ENCODE peak calls at places on chromosomes 4 and X, in ten cellular contexts. One of them, this sample, is unnamed.

GRCh38 chrX:151151668-151152267 is 24.6 kb upstream of the GPR50 start:
- DNase-seq in fibroblast of lung: peak
- DNase-seq in T-cell: no peak
- DNase-seq in ureter: no peak
- DNase-seq in neural crest cell: no peak
- DNase-seq in stimulated activated CD4-positive, alpha-beta T cell treated with anti-CD3 and anti-CD28 coated beads, TNF-alpha, amount 100 ng/mL, for 48 hours: no peak
- DNase-seq in mammary epithelial cell: peak
- DNase-seq in pancreas: no peak
- DNase-seq in hypothalamus: no peak
- DNase-seq in thoracic aorta: no peak
- DNase-seq in this sample: peak

GRCh38 chr4:158775091-158775651 is 6.3 kb downstream of the FNIP2 start:
- DNase-seq in fibroblast of lung: peak
- DNase-seq in T-cell: no peak
- DNase-seq in ureter: no peak
- DNase-seq in neural crest cell: no peak
- DNase-seq in stimulated activated CD4-positive, alpha-beta T cell treated with anti-CD3 and anti-CD28 coated beads, TNF-alpha, amount 100 ng/mL, for 48 hours: no peak
- DNase-seq in mammary epithelial cell: peak
- DNase-seq in pancreas: no peak
- DNase-seq in hypothalamus: no peak
- DNase-seq in thoracic aorta: no peak
- DNase-seq in this sample: no peak

GRCh38 chr4:163467371-163467770 is 6.2 kb downstream of the TKTL2 start:
- DNase-seq in fibroblast of lung: no peak
- DNase-seq in T-cell: no peak
- DNase-seq in ureter: no peak
- DNase-seq in neural crest cell: no peak
- DNase-seq in stimulated activated CD4-positive, alpha-beta T cell treated with anti-CD3 and anti-CD28 coated beads, TNF-alpha, amount 100 ng/mL, for 48 hours: no peak
- DNase-seq in mammary epithelial cell: no peak
- DNase-seq in pancreas: no peak
- DNase-seq in hypothalamus: no peak
- DNase-seq in thoracic aorta: no peak
- DNase-seq in this sample: no peak

GRCh38 chr4:122894802-122895201 is 27.6 kb downstream of the NUDT6 start:
- DNase-seq in fibroblast of lung: no peak
- DNase-seq in T-cell: no peak
- DNase-seq in ureter: no peak
- DNase-seq in neural crest cell: no peak
- DNase-seq in stimulated activated CD4-positive, alpha-beta T cell treated with anti-CD3 and anti-CD28 coated beads, TNF-alpha, amount 100 ng/mL, for 48 hours: no peak
- DNase-seq in mammary epithelial cell: no peak
- DNase-seq in pancreas: no peak
- DNase-seq in hypothalamus: no peak
- DNase-seq in thoracic aorta: no peak
- DNase-seq in this sample: no peak

GRCh38 chr4:143381171-143382118 is 44.8 kb downstream of the GAB1 start:
- DNase-seq in fibroblast of lung: peak
- DNase-seq in T-cell: no peak
- DNase-seq in ureter: peak
- DNase-seq in neural crest cell: no peak
- DNase-seq in stimulated activated CD4-positive, alpha-beta T cell treated with anti-CD3 and anti-CD28 coated beads, TNF-alpha, amount 100 ng/mL, for 48 hours: no peak
- DNase-seq in mammary epithelial cell: peak
- DNase-seq in pancreas: no peak
- DNase-seq in hypothalamus: no peak
- DNase-seq in thoracic aorta: peak
- DNase-seq in this sample: no peak

GRCh38 chrX:94932278-94932965 is 1258.4 kb downstream of the FAM133A start:
- DNase-seq in fibroblast of lung: no peak
- DNase-seq in T-cell: no peak
- DNase-seq in ureter: no peak
- DNase-seq in neural crest cell: no peak
- DNase-seq in stimulated activated CD4-positive, alpha-beta T cell treated with anti-CD3 and anti-CD28 coated beads, TNF-alpha, amount 100 ng/mL, for 48 hours: no peak
- DNase-seq in mammary epithelial cell: no peak
- DNase-seq in pancreas: no peak
- DNase-seq in hypothalamus: no peak
- DNase-seq in thoracic aorta: no peak
- DNase-seq in this sample: no peak

GRCh38 chr4:149031399-149031798 is 589.2 kb upstream of the NR3C2 start:
- DNase-seq in fibroblast of lung: peak
- DNase-seq in T-cell: no peak
- DNase-seq in ureter: no peak
- DNase-seq in neural crest cell: no peak
- DNase-seq in stimulated activated CD4-positive, alpha-beta T cell treated with anti-CD3 and anti-CD28 coated beads, TNF-alpha, amount 100 ng/mL, for 48 hours: no peak
- DNase-seq in mammary epithelial cell: peak
- DNase-seq in pancreas: no peak
- DNase-seq in hypothalamus: no peak
- DNase-seq in thoracic aorta: no peak
- DNase-seq in this sample: no peak

GRCh38 chr4:19748911-19749473 is 502.7 kb upstream of the SLIT2 start:
- DNase-seq in fibroblast of lung: no peak
- DNase-seq in T-cell: no peak
- DNase-seq in ureter: no peak
- DNase-seq in neural crest cell: no peak
- DNase-seq in stimulated activated CD4-positive, alpha-beta T cell treated with anti-CD3 and anti-CD28 coated beads, TNF-alpha, amount 100 ng/mL, for 48 hours: no peak
- DNase-seq in mammary epithelial cell: no peak
- DNase-seq in pancreas: no peak
- DNase-seq in hypothalamus: no peak
- DNase-seq in thoracic aorta: no peak
- DNase-seq in this sample: no peak

GRCh38 chr4:2078584-2078983 is 19.5 kb downstream of the NAT8L start:
- DNase-seq in fibroblast of lung: no peak
- DNase-seq in T-cell: no peak
- DNase-seq in ureter: no peak
- DNase-seq in neural crest cell: no peak
- DNase-seq in stimulated activated CD4-positive, alpha-beta T cell treated with anti-CD3 and anti-CD28 coated beads, TNF-alpha, amount 100 ng/mL, for 48 hours: no peak
- DNase-seq in mammary epithelial cell: no peak
- DNase-seq in pancreas: no peak
- DNase-seq in hypothalamus: no peak
- DNase-seq in thoracic aorta: no peak
- DNase-seq in this sample: no peak

GRCh38 chrX:39689374-39690104 is 408.2 kb downstream of the BCOR start:
- DNase-seq in fibroblast of lung: no peak
- DNase-seq in T-cell: no peak
- DNase-seq in ureter: no peak
- DNase-seq in neural crest cell: peak
- DNase-seq in stimulated activated CD4-positive, alpha-beta T cell treated with anti-CD3 and anti-CD28 coated beads, TNF-alpha, amount 100 ng/mL, for 48 hours: no peak
- DNase-seq in mammary epithelial cell: no peak
- DNase-seq in pancreas: peak
- DNase-seq in hypothalamus: no peak
- DNase-seq in thoracic aorta: no peak
- DNase-seq in this sample: no peak

GRCh38 chr4:12265554-12265953 is 836.9 kb upstream of the HS3ST1 start:
- DNase-seq in fibroblast of lung: no peak
- DNase-seq in T-cell: no peak
- DNase-seq in ureter: no peak
- DNase-seq in neural crest cell: no peak
- DNase-seq in stimulated activated CD4-positive, alpha-beta T cell treated with anti-CD3 and anti-CD28 coated beads, TNF-alpha, amount 100 ng/mL, for 48 hours: no peak
- DNase-seq in mammary epithelial cell: no peak
- DNase-seq in pancreas: no peak
- DNase-seq in hypothalamus: no peak
- DNase-seq in thoracic aorta: no peak
- DNase-seq in this sample: no peak

GRCh38 chrX:97119474-97120109 is 235.9 kb downstream of the RPA4 start:
- DNase-seq in fibroblast of lung: no peak
- DNase-seq in T-cell: no peak
- DNase-seq in ureter: no peak
- DNase-seq in neural crest cell: no peak
- DNase-seq in stimulated activated CD4-positive, alpha-beta T cell treated with anti-CD3 and anti-CD28 coated beads, TNF-alpha, amount 100 ng/mL, for 48 hours: no peak
- DNase-seq in mammary epithelial cell: peak
- DNase-seq in pancreas: no peak
- DNase-seq in hypothalamus: no peak
- DNase-seq in thoracic aorta: no peak
- DNase-seq in this sample: no peak

GRCh38 chr4:105598787-105599186 is 46.4 kb downstream of the ARHGEF38 start:
- DNase-seq in fibroblast of lung: no peak
- DNase-seq in T-cell: no peak
- DNase-seq in ureter: no peak
- DNase-seq in neural crest cell: no peak
- DNase-seq in stimulated activated CD4-positive, alpha-beta T cell treated with anti-CD3 and anti-CD28 coated beads, TNF-alpha, amount 100 ng/mL, for 48 hours: no peak
- DNase-seq in mammary epithelial cell: peak
- DNase-seq in pancreas: no peak
- DNase-seq in hypothalamus: no peak
- DNase-seq in thoracic aorta: no peak
- DNase-seq in this sample: no peak

GRCh38 chrX:12567857-12568256 is 223.4 kb upstream of the PRPS2 start:
- DNase-seq in fibroblast of lung: peak
- DNase-seq in T-cell: no peak
- DNase-seq in ureter: no peak
- DNase-seq in neural crest cell: no peak
- DNase-seq in stimulated activated CD4-positive, alpha-beta T cell treated with anti-CD3 and anti-CD28 coated beads, TNF-alpha, amount 100 ng/mL, for 48 hours: no peak
- DNase-seq in mammary epithelial cell: no peak
- DNase-seq in pancreas: no peak
- DNase-seq in hypothalamus: no peak
- DNase-seq in thoracic aorta: no peak
- DNase-seq in this sample: no peak

GRCh38 chrX:8245411-8245810 is 74.3 kb upstream of the VCX2 start:
- DNase-seq in fibroblast of lung: no peak
- DNase-seq in T-cell: no peak
- DNase-seq in ureter: no peak
- DNase-seq in neural crest cell: no peak
- DNase-seq in stimulated activated CD4-positive, alpha-beta T cell treated with anti-CD3 and anti-CD28 coated beads, TNF-alpha, amount 100 ng/mL, for 48 hours: no peak
- DNase-seq in mammary epithelial cell: no peak
- DNase-seq in pancreas: no peak
- DNase-seq in hypothalamus: no peak
- DNase-seq in thoracic aorta: no peak
- DNase-seq in this sample: peak

GRCh38 chr4:38461342-38461741 is 202.7 kb upstream of the KLF3 start:
- DNase-seq in fibroblast of lung: peak
- DNase-seq in T-cell: no peak
- DNase-seq in ureter: no peak
- DNase-seq in neural crest cell: no peak
- DNase-seq in stimulated activated CD4-positive, alpha-beta T cell treated with anti-CD3 and anti-CD28 coated beads, TNF-alpha, amount 100 ng/mL, for 48 hours: no peak
- DNase-seq in mammary epithelial cell: no peak
- DNase-seq in pancreas: no peak
- DNase-seq in hypothalamus: no peak
- DNase-seq in thoracic aorta: no peak
- DNase-seq in this sample: no peak

GRCh38 chrX:12494400-12495138 is 296.6 kb upstream of the PRPS2 start:
- DNase-seq in fibroblast of lung: no peak
- DNase-seq in T-cell: no peak
- DNase-seq in ureter: no peak
- DNase-seq in neural crest cell: no peak
- DNase-seq in stimulated activated CD4-positive, alpha-beta T cell treated with anti-CD3 and anti-CD28 coated beads, TNF-alpha, amount 100 ng/mL, for 48 hours: no peak
- DNase-seq in mammary epithelial cell: no peak
- DNase-seq in pancreas: no peak
- DNase-seq in hypothalamus: no peak
- DNase-seq in thoracic aorta: no peak
- DNase-seq in this sample: no peak

GRCh38 chrX:28039258-28039657 is 58.0 kb upstream of the DCAF8L1 start:
- DNase-seq in fibroblast of lung: no peak
- DNase-seq in T-cell: no peak
- DNase-seq in ureter: no peak
- DNase-seq in neural crest cell: no peak
- DNase-seq in stimulated activated CD4-positive, alpha-beta T cell treated with anti-CD3 and anti-CD28 coated beads, TNF-alpha, amount 100 ng/mL, for 48 hours: no peak
- DNase-seq in mammary epithelial cell: no peak
- DNase-seq in pancreas: no peak
- DNase-seq in hypothalamus: no peak
- DNase-seq in thoracic aorta: no peak
- DNase-seq in this sample: no peak

GRCh38 chr4:167826281-167826680 is 266.1 kb upstream of the ANXA10 start:
- DNase-seq in fibroblast of lung: peak
- DNase-seq in T-cell: no peak
- DNase-seq in ureter: no peak
- DNase-seq in neural crest cell: no peak
- DNase-seq in stimulated activated CD4-positive, alpha-beta T cell treated with anti-CD3 and anti-CD28 coated beads, TNF-alpha, amount 100 ng/mL, for 48 hours: no peak
- DNase-seq in mammary epithelial cell: no peak
- DNase-seq in pancreas: no peak
- DNase-seq in hypothalamus: no peak
- DNase-seq in thoracic aorta: no peak
- DNase-seq in this sample: no peak

GRCh38 chr4:34720563-34720962 is 1523.8 kb downstream of the ARAP2 start:
- DNase-seq in fibroblast of lung: peak
- DNase-seq in T-cell: no peak
- DNase-seq in ureter: no peak
- DNase-seq in neural crest cell: no peak
- DNase-seq in stimulated activated CD4-positive, alpha-beta T cell treated with anti-CD3 and anti-CD28 coated beads, TNF-alpha, amount 100 ng/mL, for 48 hours: no peak
- DNase-seq in mammary epithelial cell: peak
- DNase-seq in pancreas: no peak
- DNase-seq in hypothalamus: no peak
- DNase-seq in thoracic aorta: no peak
- DNase-seq in this sample: no peak

GRCh38 chrX:327660-328126 is 9.1 kb upstream of the GTPBP6 start:
- DNase-seq in fibroblast of lung: no peak
- DNase-seq in T-cell: no peak
- DNase-seq in ureter: no peak
- DNase-seq in neural crest cell: no peak
- DNase-seq in stimulated activated CD4-positive, alpha-beta T cell treated with anti-CD3 and anti-CD28 coated beads, TNF-alpha, amount 100 ng/mL, for 48 hours: no peak
- DNase-seq in mammary epithelial cell: no peak
- DNase-seq in pancreas: peak
- DNase-seq in hypothalamus: no peak
- DNase-seq in thoracic aorta: no peak
- DNase-seq in this sample: no peak

GRCh38 chrX:153900806-153901752 is 3.4 kb upstream of the AVPR2 start:
- DNase-seq in fibroblast of lung: peak
- DNase-seq in T-cell: peak
- DNase-seq in ureter: peak
- DNase-seq in neural crest cell: no peak
- DNase-seq in stimulated activated CD4-positive, alpha-beta T cell treated with anti-CD3 and anti-CD28 coated beads, TNF-alpha, amount 100 ng/mL, for 48 hours: peak
- DNase-seq in mammary epithelial cell: peak
- DNase-seq in pancreas: peak
- DNase-seq in hypothalamus: no peak
- DNase-seq in thoracic aorta: no peak
- DNase-seq in this sample: no peak

GRCh38 chr4:88040707-88041106 is 33.3 kb downstream of the PKD2 start:
- DNase-seq in fibroblast of lung: no peak
- DNase-seq in T-cell: no peak
- DNase-seq in ureter: no peak
- DNase-seq in neural crest cell: no peak
- DNase-seq in stimulated activated CD4-positive, alpha-beta T cell treated with anti-CD3 and anti-CD28 coated beads, TNF-alpha, amount 100 ng/mL, for 48 hours: no peak
- DNase-seq in mammary epithelial cell: no peak
- DNase-seq in pancreas: no peak
- DNase-seq in hypothalamus: no peak
- DNase-seq in thoracic aorta: no peak
- DNase-seq in this sample: no peak

GRCh38 chr4:189773909-189774308 is 166.8 kb upstream of the FRG1 start:
- DNase-seq in fibroblast of lung: no peak
- DNase-seq in T-cell: no peak
- DNase-seq in ureter: no peak
- DNase-seq in neural crest cell: no peak
- DNase-seq in stimulated activated CD4-positive, alpha-beta T cell treated with anti-CD3 and anti-CD28 coated beads, TNF-alpha, amount 100 ng/mL, for 48 hours: no peak
- DNase-seq in mammary epithelial cell: peak
- DNase-seq in pancreas: no peak
- DNase-seq in hypothalamus: no peak
- DNase-seq in thoracic aorta: no peak
- DNase-seq in this sample: no peak

GRCh38 chr4:153448003-153448731 is 18.0 kb upstream of the TMEM131L start:
- DNase-seq in fibroblast of lung: peak
- DNase-seq in T-cell: no peak
- DNase-seq in ureter: no peak
- DNase-seq in neural crest cell: no peak
- DNase-seq in stimulated activated CD4-positive, alpha-beta T cell treated with anti-CD3 and anti-CD28 coated beads, TNF-alpha, amount 100 ng/mL, for 48 hours: no peak
- DNase-seq in mammary epithelial cell: no peak
- DNase-seq in pancreas: no peak
- DNase-seq in hypothalamus: no peak
- DNase-seq in thoracic aorta: no peak
- DNase-seq in this sample: peak

GRCh38 chr4:19735012-19735411 is 516.7 kb upstream of the SLIT2 start:
- DNase-seq in fibroblast of lung: peak
- DNase-seq in T-cell: no peak
- DNase-seq in ureter: no peak
- DNase-seq in neural crest cell: no peak
- DNase-seq in stimulated activated CD4-positive, alpha-beta T cell treated with anti-CD3 and anti-CD28 coated beads, TNF-alpha, amount 100 ng/mL, for 48 hours: no peak
- DNase-seq in mammary epithelial cell: no peak
- DNase-seq in pancreas: no peak
- DNase-seq in hypothalamus: no peak
- DNase-seq in thoracic aorta: no peak
- DNase-seq in this sample: no peak

GRCh38 chr4:74291468-74291867 is 16.8 kb upstream of the EPGN start:
- DNase-seq in fibroblast of lung: peak
- DNase-seq in T-cell: no peak
- DNase-seq in ureter: no peak
- DNase-seq in neural crest cell: no peak
- DNase-seq in stimulated activated CD4-positive, alpha-beta T cell treated with anti-CD3 and anti-CD28 coated beads, TNF-alpha, amount 100 ng/mL, for 48 hours: no peak
- DNase-seq in mammary epithelial cell: no peak
- DNase-seq in pancreas: no peak
- DNase-seq in hypothalamus: no peak
- DNase-seq in thoracic aorta: no peak
- DNase-seq in this sample: no peak

GRCh38 chr4:53477666-53478065 is 100.2 kb downstream of the FIP1L1 start:
- DNase-seq in fibroblast of lung: no peak
- DNase-seq in T-cell: no peak
- DNase-seq in ureter: no peak
- DNase-seq in neural crest cell: no peak
- DNase-seq in stimulated activated CD4-positive, alpha-beta T cell treated with anti-CD3 and anti-CD28 coated beads, TNF-alpha, amount 100 ng/mL, for 48 hours: no peak
- DNase-seq in mammary epithelial cell: no peak
- DNase-seq in pancreas: no peak
- DNase-seq in hypothalamus: no peak
- DNase-seq in thoracic aorta: no peak
- DNase-seq in this sample: no peak

This sample was measured in nephron progenitor cell.